ENCODE peak calls at places on chromosomes 16 and 17, in four cellular contexts. B is GM23248, X is mammary epithelial cell, O is SK-N-SH. L is an unnamed sample. For H3K9me3, the result is how much of the 10 kb centered on the place peaks cover.

GRCh38 chr17:77738666-77739531 is 219.6 kb upstream of the TNRC6C start:
- DNase-seq in B (peak), X (no peak), O (no peak), L (no peak)

GRCh38 chr16:50697881-50698767 is 4.7 kb downstream of the NOD2 start:
- DNase-seq in B (peak), X (peak), O (no peak), L (no peak)

GRCh38 chr16:80285089-80285488 is 255.7 kb upstream of the DYNLRB2 start:
- DNase-seq in B (peak), X (peak), O (no peak), L (no peak)

GRCh38 chr16:64440421-64440831 is 681.4 kb downstream of the CDH11 start:
- DNase-seq in B (peak), X (peak), O (no peak), L (no peak)

GRCh38 chr17:66636111-66636510 is 198.8 kb upstream of the CACNG5 start:
- DNase-seq in B (peak), X (peak), O (no peak), L (no peak)

GRCh38 chr16:49127103-49127502 is 154.5 kb downstream of the CBLN1 start:
- DNase-seq in B (no peak), X (no peak), O (no peak), L (peak)

GRCh38 chr16:15832241-15832640 is 24.6 kb downstream of the MYH11 start:
- DNase-seq in B (no peak), X (no peak), O (no peak), L (no peak)

GRCh38 chr16:4494746-4495490 is 18.7 kb downstream of the HMOX2 start:
- DNase-seq in B (peak), X (peak), O (no peak), L (no peak)

GRCh38 chr17:44776628-44777393 is 18.0 kb downstream of the ADAM11 start:
- DNase-seq in B (no peak), X (no peak), O (peak), L (no peak)

GRCh38 chr17:61551255-61551742 is 39.7 kb downstream of the NACA2 start:
- DNase-seq in B (peak), X (no peak), O (peak), L (peak)

GRCh38 chr17:14768923-14769322 is 468.0 kb downstream of the HS3ST3B1 start:
- DNase-seq in B (no peak), X (no peak), O (no peak), L (no peak)

GRCh38 chr16:25037221-25037620 is 22.1 kb upstream of the ARHGAP17 start:
- DNase-seq in B (no peak), X (no peak), O (no peak), L (no peak)
- H2AFZ ChIP-seq in B (no peak), X (no peak), O (no peak), L (no peak)

DNA sequence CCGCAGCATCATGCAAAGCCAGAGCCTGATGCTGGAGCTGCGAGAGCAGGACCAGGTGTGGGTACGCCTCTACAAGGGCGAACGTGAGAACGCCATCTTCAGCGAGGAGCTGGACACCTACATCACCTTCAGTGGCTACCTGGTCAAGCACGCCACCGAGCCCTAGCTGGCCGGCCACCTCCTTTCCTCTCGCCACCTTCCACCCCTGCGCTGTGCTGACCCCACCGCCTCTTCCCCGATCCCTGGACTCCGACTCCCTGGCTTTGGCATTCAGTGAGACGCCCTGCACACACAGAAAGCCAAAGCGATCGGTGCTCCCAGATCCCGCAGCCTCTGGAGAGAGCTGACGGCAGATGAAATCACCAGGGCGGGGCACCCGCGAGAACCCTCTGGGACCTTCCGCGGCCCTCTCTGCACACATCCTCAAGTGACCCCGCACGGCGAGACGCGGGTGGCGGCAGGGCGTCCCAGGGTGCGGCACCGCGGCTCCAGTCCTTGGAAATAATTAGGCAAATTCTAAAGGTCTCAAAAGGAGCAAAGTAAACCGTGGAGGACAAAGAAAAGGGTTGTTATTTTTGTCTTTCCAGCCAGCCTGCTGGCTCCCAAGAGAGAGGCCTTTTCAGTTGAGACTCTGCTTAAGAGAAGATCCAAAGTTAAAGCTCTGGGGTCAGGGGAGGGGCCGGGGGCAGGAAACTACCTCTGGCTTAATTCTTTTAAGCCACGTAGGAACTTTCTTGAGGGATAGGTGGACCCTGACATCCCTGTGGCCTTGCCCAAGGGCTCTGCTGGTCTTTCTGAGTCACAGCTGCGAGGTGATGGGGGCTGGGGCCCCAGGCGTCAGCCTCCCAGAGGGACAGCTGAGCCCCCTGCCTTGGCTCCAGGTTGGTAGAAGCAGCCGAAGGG is 24.2 kb downstream of the C1QTNF1 start:
- DNase-seq in B (no peak), X (no peak), O (no peak), L (peak)
- H3K9ac ChIP-seq in B (no peak), X (no peak), O (no peak), L (no peak)

GRCh38 chr16:854808-855410 is 54.4 kb upstream of the GNG13 start:
- DNase-seq in B (no peak), X (no peak), O (no peak), L (no peak)
- H3K9me3 ChIP-seq in B (under half), X (under half), O (under half), L (under half)

GRCh38 chr17:63833741-63834373 is 6.4 kb upstream of the FTSJ3 start:
- DNase-seq in B (no peak), X (no peak), O (no peak), L (no peak)

GRCh38 chr17:63836811-63837210 is 5.7 kb downstream of the SMARCD2 start:
- DNase-seq in B (no peak), X (no peak), O (no peak), L (no peak)

GRCh38 chr17:63834431-63835166 is 7.1 kb upstream of the FTSJ3 start:
- DNase-seq in B (peak), X (peak), O (peak), L (peak)

GRCh38 chr17:63833026-63833740 is 5.7 kb upstream of the FTSJ3 start:
- DNase-seq in B (no peak), X (no peak), O (no peak), L (no peak)

GRCh38 chr17:63835167-63835720 is 7.2 kb downstream of the SMARCD2 start:
- DNase-seq in B (no peak), X (no peak), O (no peak), L (no peak)
- H2AFZ ChIP-seq in B (no peak), X (no peak), O (no peak), L (no peak)

DNA sequence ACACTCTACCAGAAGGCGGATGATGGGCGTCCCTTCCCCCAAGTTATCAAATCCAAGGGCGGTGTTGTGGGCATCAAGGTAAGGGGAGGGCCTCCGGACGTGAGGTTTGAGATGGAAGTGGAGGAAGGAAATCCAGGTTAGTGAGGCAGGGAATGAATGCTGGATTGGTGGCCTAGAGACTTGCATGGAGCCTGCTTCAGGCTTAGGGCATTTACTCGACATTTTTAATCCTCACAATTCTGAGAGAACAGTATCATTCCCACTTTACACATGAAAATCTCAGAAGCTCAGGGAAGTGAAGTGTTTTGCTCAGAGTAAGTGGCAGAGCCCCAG is 2.0 kb downstream of the ALDOA start:
- DNase-seq in B (no peak), X (no peak), O (no peak), L (no peak)
- H3K9ac ChIP-seq in B (peak), X (peak), O (peak), L (no peak)

GRCh38 chr17:11557727-11558452 is 40.4 kb upstream of the DNAH9 start:
- DNase-seq in B (no peak), X (no peak), O (no peak), L (no peak)
- H3K9me3 ChIP-seq in B (under half), X (under half), O (under half), L (under half)

GRCh38 chr16:9027070-9027799 is 63.5 kb upstream of the USP7 start:
- DNase-seq in B (no peak), X (peak), O (no peak), L (no peak)
- H2AFZ ChIP-seq in B (no peak), X (peak), O (no peak), L (no peak)

GRCh38 chr17:39622380-39623006 is 4.3 kb upstream of the PPP1R1B start:
- DNase-seq in B (peak), X (no peak), O (no peak), L (no peak)
- H3K9ac ChIP-seq in B (no peak), X (no peak), O (no peak), L (no peak)